ENCODE peak calls at places on chromosome 19, in seven cellular contexts. T is T-helper 1 cell, M is bronchial epithelial cell, P is hepatic stellate cell, L is SW 1271, X is NCI-H2029, Z is heart right ventricle. H is an unnamed sample.

GRCh38 chr19:3658823-3659745 is 32.5 kb upstream of the CACTIN start:
- DNase-seq in P (no peak), M (no peak), Z (no peak), X (no peak), L (no peak), T (no peak), H (no peak)

GRCh38 chr19:18668252-18668631 is 15.2 kb upstream of the CRTC1 start:
- DNase-seq in T (no peak), Z (no peak), X (no peak), L (no peak), P (no peak), M (no peak), H (no peak)

GRCh38 chr19:39936020-39936419 is 1.6 kb upstream of the FCGBP start:
- DNase-seq in P (no peak), M (no peak), T (no peak), L (no peak), Z (no peak), X (no peak), H (no peak)

GRCh38 chr19:48061401-48062344 is 17.8 kb upstream of the CABP5 start:
- DNase-seq in T (no peak), Z (no peak), P (no peak), M (no peak), L (no peak), X (no peak), H (no peak)

GRCh38 chr19:42206871-42207755 is 10.4 kb downstream of the DEDD2 start:
- DNase-seq in Z (no peak), M (peak; percentile 76), L (no peak), P (peak; percentile 75), T (no peak), X (peak; percentile 21), H (no peak)

GRCh38 chr19:32351807-32352630 is 6.6 kb downstream of the ZNF507 start:
- DNase-seq in P (peak; percentile 50), T (no peak), M (peak; percentile 34), L (peak; percentile 49), Z (no peak), X (no peak), H (no peak)

GRCh38 chr19:38319421-38320258 is at the start of gene KCNK6:
- DNase-seq in T (peak; percentile 23), Z (peak; percentile 56), X (no peak), P (peak; percentile 47), M (peak; percentile 48), L (no peak), H (peak; percentile 69)

GRCh38 chr19:16584825-16585801 is 12.9 kb upstream of the SLC35E1 start:
- DNase-seq in P (no peak), T (no peak), M (no peak), X (no peak), Z (no peak), L (no peak), H (no peak)

GRCh38 chr19:4556574-4557185 is 2.8 kb downstream of the SEMA6B start:
- DNase-seq in P (peak; percentile 76), L (peak; percentile 37), Z (no peak), M (no peak), T (no peak), X (peak; percentile 37), H (no peak)

GRCh38 chr19:38684078-38684861 is 36.8 kb downstream of the ACTN4 start:
- DNase-seq in M (peak; percentile 94), P (peak; percentile 73), L (peak; percentile 84), Z (no peak), X (peak; percentile 31), T (no peak), H (no peak)

H was measured in Right ventricle myocardium superior.